ENCODE peak calls at places on chromosomes 6 and 20, in six cellular contexts. I is fibroblast of pulmonary artery; T is Daoy; S is HS-27A; Y is BJ; A is activated CD4-positive, CD25-positive, alpha-beta regulatory T cell. L is an unnamed sample.

GRCh38 chr6:150266309-150266708 is 102.5 kb upstream of the IYD start:
- DNase-seq in T (no peak), Y (no peak), A (no peak), I (no peak), S (no peak), L (no peak)

GRCh38 chr6:52511572-52512151 is 65.2 kb downstream of the TRAM2 start:
- DNase-seq in Y (no peak), T (peak), S (no peak), I (no peak), A (no peak), L (no peak)

GRCh38 chr20:50050214-50050613 is 62.7 kb downstream of the UBE2V1 start:
- DNase-seq in Y (no peak), I (no peak), A (no peak), S (no peak), T (no peak), L (no peak)

GRCh38 chr20:5357942-5358341 is 41.2 kb upstream of the PROKR2 start:
- DNase-seq in I (no peak), S (no peak), Y (no peak), A (no peak), T (no peak), L (peak)

GRCh38 chr6:88339816-88340215 is 173.7 kb upstream of the CNR1 start:
- DNase-seq in I (no peak), Y (no peak), T (no peak), S (no peak), A (no peak), L (no peak)

GRCh38 chr6:53290547-53291510 is 57.9 kb downstream of the ELOVL5 start:
- DNase-seq in S (no peak), Y (no peak), T (no peak), I (no peak), A (no peak), L (no peak)

GRCh38 chr20:33689973-33690372 is 3.8 kb upstream of the E2F1 start:
- DNase-seq in A (no peak), I (peak), T (peak), S (no peak), Y (no peak), L (peak)

GRCh38 chr6:128491643-128492206 is 28.7 kb downstream of the PTPRK start:
- DNase-seq in S (no peak), I (peak), T (peak), A (no peak), Y (no peak), L (peak)

GRCh38 chr20:64173116-64173515 is 8.9 kb downstream of the MYT1 start:
- DNase-seq in T (no peak), A (no peak), Y (no peak), I (no peak), S (no peak), L (no peak)

GRCh38 chr20:63052571-63053429 is 46.0 kb upstream of the BHLHE23 start:
- DNase-seq in A (no peak), Y (no peak), I (no peak), S (no peak), T (no peak), L (no peak)

GRCh38 chr6:105452924-105453756 is 50.3 kb upstream of the PREP start:
- DNase-seq in I (no peak), Y (no peak), A (no peak), S (no peak), T (no peak), L (peak)

GRCh38 chr20:8627386-8628030 is 441.4 kb upstream of the PLCB4 start:
- DNase-seq in A (no peak), S (no peak), Y (no peak), I (no peak), T (no peak), L (no peak)

GRCh38 chr6:44009425-44010321 is 117.6 kb downstream of the MRPL14 start:
- DNase-seq in A (no peak), T (peak), Y (no peak), S (no peak), I (no peak), L (no peak)

GRCh38 chr20:41895216-41895615 is 277.0 kb upstream of the CHD6 start:
- DNase-seq in I (no peak), A (no peak), S (no peak), T (no peak), Y (no peak), L (no peak)

GRCh38 chr6:40492126-40492525 is 95.0 kb downstream of the LRFN2 start:
- DNase-seq in A (no peak), T (no peak), S (no peak), I (no peak), Y (no peak), L (no peak)

GRCh38 chr6:34145161-34146020 is 496 bp downstream of the GRM4 start:
- DNase-seq in T (peak), A (no peak), I (peak), S (no peak), Y (no peak), L (no peak)

GRCh38 chr6:8549381-8549780 is 114.0 kb upstream of the SLC35B3 start:
- DNase-seq in Y (no peak), I (no peak), S (no peak), T (no peak), A (no peak), L (no peak)

GRCh38 chr6:133240511-133241087 is 558 bp upstream of the EYA4 start:
- DNase-seq in S (no peak), T (peak), A (no peak), Y (no peak), I (no peak), L (peak)

GRCh38 chr6:84805145-84805544 is 40.7 kb upstream of the TBX18 start:
- DNase-seq in S (no peak), Y (no peak), I (no peak), T (peak), A (no peak), L (no peak)

GRCh38 chr6:25175216-25175615 is 104.0 kb upstream of the CARMIL1 start:
- DNase-seq in I (peak), T (peak), A (no peak), Y (peak), S (peak), L (no peak)

GRCh38 chr6:12312736-12313135 is 22.6 kb downstream of the EDN1 start:
- DNase-seq in I (no peak), S (no peak), Y (peak), A (no peak), T (no peak), L (no peak)

GRCh38 chr6:89596056-89596455 is 42.5 kb downstream of the LYRM2 start:
- DNase-seq in S (no peak), T (no peak), A (no peak), Y (no peak), I (no peak), L (no peak)

GRCh38 chr6:34237722-34238506 is 1.2 kb downstream of the HMGA1 start:
- DNase-seq in A (peak), T (peak), I (no peak), S (no peak), Y (no peak), L (no peak)

GRCh38 chr6:169321546-169321945 is 67.9 kb upstream of the THBS2 start:
- DNase-seq in A (no peak), Y (no peak), S (no peak), I (no peak), T (no peak), L (no peak)

GRCh38 chr6:39100358-39100757 is 14.6 kb downstream of the SAYSD1 start:
- DNase-seq in T (no peak), A (no peak), I (no peak), S (no peak), Y (no peak), L (no peak)

GRCh38 chr6:53956068-53956711 is 155.1 kb upstream of the MLIP start:
- DNase-seq in Y (no peak), A (no peak), T (peak), I (peak), S (no peak), L (peak)

GRCh38 chr6:13795041-13795748 is 19.2 kb downstream of the MCUR1 start:
- DNase-seq in I (peak), A (peak), S (peak), Y (peak), T (peak), L (peak)

GRCh38 chr20:59598625-59599310 is 5.6 kb upstream of the PHACTR3 start:
- DNase-seq in A (no peak), I (peak), S (no peak), T (peak), Y (no peak), L (peak)

GRCh38 chr6:169427856-169428255 is 174.2 kb upstream of the THBS2 start:
- DNase-seq in Y (no peak), T (peak), A (no peak), S (peak), I (peak), L (no peak)

GRCh38 chr6:78436335-78436734 is 431.0 kb upstream of the IRAK1BP1 start:
- DNase-seq in S (no peak), Y (no peak), A (no peak), T (no peak), I (peak), L (no peak)

GRCh38 chr6:33206864-33207568 is 1.3 kb upstream of the RING1 start:
- DNase-seq in T (peak), I (peak), S (no peak), Y (no peak), A (no peak), L (no peak)

L was measured in pons.